ENCODE peak calls at places on chromosomes 3 and 15, in ten cellular contexts. Y, D, T, O, P, R, M, Q, B and S are unnamed samples.

GRCh38 chr3:146550743-146551510 is 6.5 kb upstream of the PLSCR1 start:
- DNase-seq in O (no peak), Q (no peak), D (no peak), T (peak; percentile 62), R (no peak), M (no peak), B (peak; percentile 92), P (no peak), Y (no peak), S (no peak)

GRCh38 chr15:98484914-98485313 is 163.4 kb upstream of the IGF1R start:
- DNase-seq in D (no peak), Y (no peak), O (no peak), Q (no peak), B (no peak), M (no peak), T (no peak), R (no peak), P (no peak), S (no peak)

GRCh38 chr15:88477126-88477525 is 9.6 kb downstream of the MRPS11 start:
- DNase-seq in Q (no peak), T (no peak), O (no peak), Y (no peak), M (no peak), D (no peak), P (peak; percentile 75), R (no peak), B (no peak), S (no peak)

GRCh38 chr3:13065727-13066126 is 7.5 kb downstream of the IQSEC1 start:
- DNase-seq in R (no peak), P (no peak), T (no peak), M (no peak), Q (no peak), D (no peak), O (no peak), B (no peak), Y (no peak), S (no peak)

GRCh38 chr3:179526989-179527391 is 35.7 kb upstream of the ACTL6A start:
- DNase-seq in Q (peak; percentile 15), Y (peak; percentile 33), B (peak; percentile 77), P (no peak), O (no peak), T (no peak), R (peak; percentile 77), M (no peak), D (no peak), S (no peak)

GRCh38 chr3:167568634-167569033 is 85.1 kb downstream of the WDR49 start:
- DNase-seq in O (no peak), M (no peak), P (no peak), B (no peak), Q (no peak), Y (no peak), T (no peak), R (no peak), D (no peak), S (no peak)

GRCh38 chr3:99651561-99651960 is 13.2 kb downstream of the COL8A1 start:
- DNase-seq in T (no peak), Y (no peak), R (no peak), B (peak; percentile 82), Q (no peak), D (no peak), O (no peak), M (no peak), P (no peak), S (no peak)

GRCh38 chr15:60782316-60782715 is 303.4 kb upstream of the ICE2 start:
- DNase-seq in R (no peak), T (no peak), Y (no peak), M (no peak), D (no peak), Q (no peak), B (no peak), O (no peak), P (no peak), S (no peak)

GRCh38 chr3:135161425-135161824 is 366.4 kb downstream of the EPHB1 start:
- DNase-seq in O (no peak), D (no peak), R (no peak), Y (no peak), P (peak; percentile 31), Q (no peak), T (no peak), M (no peak), B (no peak), S (no peak)

GRCh38 chr3:194129581-194130133 is 6.3 kb upstream of the HES1 start:
- DNase-seq in B (peak; percentile 44), O (no peak), Q (peak; percentile 81), M (no peak), T (no peak), P (no peak), Y (no peak), R (no peak), D (no peak), S (no peak)

GRCh38 chr3:62632510-62633294 is 242.5 kb downstream of the CADPS start:
- DNase-seq in O (no peak), R (no peak), P (no peak), D (no peak), Q (no peak), M (no peak), T (no peak), B (no peak), Y (no peak), S (no peak)